ENCODE peak calls at places on chromosomes 5 and 9, in eight cellular contexts. U is EL, L is DMS 273 treated with DMSO at 0.1 percent for 48 hours, S is kidney epithelial cell, P is IMR-90, V is T-helper 1 cell, Q is HT-29, A is fibroblast of the aortic adventitia. Y is an unnamed sample.
A peak's percentile ranks its signal among the peaks of the same experiment; 100 is the strongest.

GRCh38 chr5:61332369-61332745 is 299 bp downstream of the ZSWIM6 start:
- DNase-seq in U (peak; percentile 37), L (no peak), S (no peak), P (no peak), V (peak; percentile 46), Q (no peak), A (no peak), Y (peak; percentile 49)

GRCh38 chr9:16179566-16179965 is 626.7 kb downstream of the CCDC171 start:
- DNase-seq in U (no peak), L (no peak), S (no peak), P (no peak), V (no peak), Q (no peak), A (no peak), Y (no peak)

GRCh38 chr5:77638763-77639451 is 394 bp upstream of the OTP start:
- DNase-seq in U (no peak), L (no peak), S (no peak), P (no peak), V (no peak), Q (no peak), A (no peak), Y (no peak)

GRCh38 chr9:35579130-35579529 is 25.9 kb upstream of the TESK1 start:
- DNase-seq in U (no peak), L (no peak), S (no peak), P (peak; percentile 19), V (no peak), Q (no peak), A (no peak), Y (no peak)

GRCh38 chr5:32352685-32353084 is 39.9 kb upstream of the MTMR12 start:
- DNase-seq in U (no peak), L (no peak), S (no peak), P (no peak), V (no peak), Q (no peak), A (no peak), Y (no peak)

GRCh38 chr5:139690385-139691274 is 42.5 kb downstream of the CXXC5 start:
- DNase-seq in U (peak; percentile 64), L (no peak), S (no peak), P (peak; percentile 61), V (no peak), Q (no peak), A (peak; percentile 67), Y (no peak)

GRCh38 chr5:53069626-53070025 is 39.9 kb downstream of the MOCS2 start:
- DNase-seq in U (peak; percentile 58), L (no peak), S (peak; percentile 44), P (peak; percentile 83), V (no peak), Q (no peak), A (peak; percentile 80), Y (no peak)

GRCh38 chr5:61313960-61314681 is 17.9 kb upstream of the ZSWIM6 start:
- DNase-seq in U (peak; percentile 93), L (no peak), S (peak; percentile 88), P (peak; percentile 94), V (no peak), Q (no peak), A (peak; percentile 91), Y (peak; percentile 16)

GRCh38 chr5:145637396-145637795 is 197.7 kb downstream of the PRELID2 start:
- DNase-seq in U (peak; percentile 37), L (no peak), S (no peak), P (peak; percentile 45), V (no peak), Q (no peak), A (peak; percentile 75), Y (no peak)